ENCODE peak calls at places on chromosomes 2 and 18, in six cellular contexts. Q, N, O, S, T and L are unnamed samples.

GRCh38 chr18:21550510-21550970 is 50.0 kb downstream of the ESCO1 start:
- DNase-seq in Q (no peak), N (no peak), O (no peak), S (no peak), T (no peak), L (no peak)

GRCh38 chr18:23422751-23423418 is 30.2 kb upstream of the RIOK3 start:
- DNase-seq in Q (no peak), N (no peak), O (peak), S (peak), T (peak), L (peak)

GRCh38 chr2:38598991-38599295 is 3.8 kb downstream of the HNRNPLL start:
- DNase-seq in Q (no peak), N (no peak), O (peak), S (no peak), T (no peak), L (no peak)

GRCh38 chr2:99337931-99338580 is 867 bp downstream of the EIF5B start:
- DNase-seq in Q (no peak), N (no peak), O (peak), S (no peak), T (peak), L (no peak)

GRCh38 chr2:150109028-150109427 is 378.4 kb downstream of the RND3 start:
- DNase-seq in Q (no peak), N (no peak), O (no peak), S (no peak), T (no peak), L (no peak)

GRCh38 chr18:24539866-24540604 is 79.6 kb downstream of the HRH4 start:
- DNase-seq in Q (no peak), N (no peak), O (no peak), S (no peak), T (no peak), L (no peak)

GRCh38 chr2:16425462-16426336 is 239.9 kb downstream of the CYRIA start:
- DNase-seq in Q (no peak), N (no peak), O (peak), S (no peak), T (no peak), L (no peak)

GRCh38 chr2:181457741-181458425 is 697 bp downstream of the ITGA4 start:
- DNase-seq in Q (peak), N (no peak), O (no peak), S (no peak), T (peak), L (peak)

GRCh38 chr18:46320928-46321855 is 217.0 kb downstream of the HAUS1 start:
- DNase-seq in Q (no peak), N (no peak), O (peak), S (no peak), T (peak), L (peak)

GRCh38 chr2:230131366-230131765 is 62.6 kb upstream of the SLC16A14 start:
- DNase-seq in Q (no peak), N (no peak), O (no peak), S (no peak), T (no peak), L (no peak)

GRCh38 chr18:24514439-24514838 is 54.0 kb downstream of the HRH4 start:
- DNase-seq in Q (no peak), N (no peak), O (peak), S (no peak), T (peak), L (peak)